ENCODE peak calls at places on chromosomes 7 and 10, in four cellular contexts. F is M059J; Z is CD4-positive, CD25-positive, alpha-beta regulatory T cell; D is Daoy. C is an unnamed sample.
A peak's percentile ranks its signal among the peaks of the same experiment; 100 is the strongest.

GRCh38 chr7:73423519-73424485 is 9.8 kb upstream of the FZD9 start:
- DNase-seq in D (no peak), F (peak; percentile 23), Z (no peak), C (no peak)

GRCh38 chr7:115068220-115068619 is 146.3 kb downstream of the MDFIC start:
- DNase-seq in D (no peak), Z (no peak), F (no peak), C (no peak)

GRCh38 chr7:99380032-99380822 is 5.7 kb downstream of the ARPC1B start:
- DNase-seq in Z (peak; percentile 23), D (peak; percentile 92), F (no peak), C (no peak)

GRCh38 chr7:131094685-131095084 is 233.0 kb upstream of the MKLN1 start:
- DNase-seq in D (no peak), Z (no peak), F (no peak), C (no peak)

GRCh38 chr10:17474595-17474994 is 20.2 kb upstream of the ST8SIA6 start:
- DNase-seq in F (peak; percentile 8), D (peak; percentile 10), Z (no peak), C (no peak)

GRCh38 chr7:105399043-105399725 is 10.5 kb upstream of the SRPK2 start:
- DNase-seq in D (no peak), Z (no peak), F (peak; percentile 34), C (no peak)

GRCh38 chr7:115019882-115020605 is 98.2 kb downstream of the MDFIC start:
- DNase-seq in D (no peak), F (no peak), Z (no peak), C (no peak)

GRCh38 chr10:29853913-29854312 is 205.5 kb downstream of the JCAD start:
- DNase-seq in F (no peak), D (no peak), Z (no peak), C (no peak)

GRCh38 chr7:63106506-63107388 is 891.9 kb upstream of the ZNF722 start:
- DNase-seq in F (no peak), D (no peak), Z (no peak), C (no peak)

GRCh38 chr10:26381986-26382385 is 56.2 kb upstream of the APBB1IP start:
- DNase-seq in D (no peak), F (no peak), Z (no peak), C (no peak)

GRCh38 chr7:18895456-18895855 is 222.0 kb downstream of the TWIST1 start:
- DNase-seq in F (peak; percentile 90), Z (no peak), D (peak; percentile 48), C (no peak)

GRCh38 chr10:73262105-73262730 is 9.8 kb upstream of the MRPS16 start:
- DNase-seq in F (peak; percentile 91), Z (no peak), D (peak; percentile 81), C (no peak)

GRCh38 chr7:79308176-79308575 is 145.3 kb downstream of the MAGI2 start:
- DNase-seq in Z (no peak), D (no peak), F (peak; percentile 37), C (no peak)

GRCh38 chr10:43131256-43131655 is 7.0 kb upstream of the CSGALNACT2 start:
- DNase-seq in Z (no peak), D (no peak), F (no peak), C (no peak)

GRCh38 chr10:44628921-44629320 is 244.0 kb upstream of the CXCL12 start:
- DNase-seq in F (peak; percentile 86), D (no peak), Z (no peak), C (no peak)

GRCh38 chr10:11505636-11506035 is 105.8 kb downstream of the USP6NL start:
- DNase-seq in D (no peak), Z (no peak), F (no peak), C (no peak)

GRCh38 chr10:26627320-26627719 is 70.2 kb upstream of the PDSS1 start:
- DNase-seq in F (peak; percentile 3), D (no peak), Z (no peak), C (no peak)

GRCh38 chr7:39650676-39651075 is 27.3 kb downstream of the RALA start:
- DNase-seq in Z (no peak), F (peak; percentile 78), D (peak; percentile 37), C (no peak)

GRCh38 chr10:119454231-119454804 is 88.2 kb downstream of the RGS10 start:
- DNase-seq in F (no peak), Z (no peak), D (no peak), C (no peak)

GRCh38 chr10:71435571-71436267 is 39.0 kb downstream of the CDH23 start:
- DNase-seq in D (no peak), F (no peak), Z (no peak), C (no peak)

GRCh38 chr10:103671561-103671960 is 178.1 kb downstream of the NEURL1 start:
- DNase-seq in D (no peak), F (no peak), Z (no peak), C (no peak)

GRCh38 chr10:3573498-3573897 is 211.5 kb downstream of the KLF6 start:
- DNase-seq in Z (no peak), D (no peak), F (no peak), C (no peak)

GRCh38 chr10:32893431-32893830 is 64.6 kb downstream of the ITGB1 start:
- DNase-seq in Z (no peak), D (peak; percentile 19), F (peak; percentile 17), C (no peak)

GRCh38 chr10:11742009-11742778 is at the start of gene ECHDC3:
- DNase-seq in F (no peak), Z (peak; percentile 32), D (peak; percentile 53), C (peak; percentile 92)

GRCh38 chr7:108012499-108013430 is 9.8 kb upstream of the LAMB1 start:
- DNase-seq in Z (no peak), D (peak; percentile 83), F (peak; percentile 35), C (no peak)

GRCh38 chr10:74058071-74058470 is 60.2 kb downstream of the VCL start:
- DNase-seq in D (no peak), F (no peak), Z (no peak), C (peak; percentile 80)

GRCh38 chr10:82266438-82266837 is 391.4 kb downstream of the NRG3 start:
- DNase-seq in D (no peak), Z (no peak), F (no peak), C (no peak)

GRCh38 chr7:134995239-134996096 is 9.2 kb downstream of the AGBL3 start:
- DNase-seq in D (no peak), F (no peak), Z (peak; percentile 14), C (no peak)

GRCh38 chr10:4267084-4267774 is 482.2 kb upstream of the KLF6 start:
- DNase-seq in Z (no peak), F (no peak), D (no peak), C (peak; percentile 63)

GRCh38 chr10:7580520-7580919 is 86.2 kb downstream of the ITIH5 start:
- DNase-seq in D (no peak), Z (no peak), F (no peak), C (no peak)

GRCh38 chr10:6788191-6788590 is 208.1 kb upstream of the PRKCQ start:
- DNase-seq in F (no peak), D (no peak), Z (no peak), C (no peak)

GRCh38 chr10:80141696-80142460 is 9.3 kb downstream of the PLAC9 start:
- DNase-seq in F (no peak), Z (no peak), D (no peak), C (no peak)